ENCODE peak calls at places on chromosomes 1 and 21, in seven cellular contexts. One of them, this sample, is unnamed.

GRCh38 chr1:43934279-43934985 is 831 bp downstream of the ARTN start:
- DNase-seq in psoas muscle: peak; percentile 87
- DNase-seq in PC-3: peak; percentile 75
- DNase-seq in brain microvascular endothelial cell: peak; percentile 32
- DNase-seq in PC-9: peak; percentile 64
- DNase-seq in A673: peak; percentile 89
- DNase-seq in heart left ventricle: peak; percentile 65
- DNase-seq in this sample: peak; percentile 67

GRCh38 chr1:174989540-174990181 is 10.1 kb upstream of the CACYBP start:
- DNase-seq in heart left ventricle: no peak
- DNase-seq in PC-9: no peak
- DNase-seq in PC-3: no peak
- DNase-seq in A673: no peak
- DNase-seq in brain microvascular endothelial cell: no peak
- DNase-seq in psoas muscle: peak; percentile 68
- DNase-seq in this sample: no peak

GRCh38 chr1:116453481-116453880 is 80.4 kb downstream of the ATP1A1 start:
- DNase-seq in psoas muscle: no peak
- DNase-seq in brain microvascular endothelial cell: no peak
- DNase-seq in PC-9: peak; percentile 95
- DNase-seq in PC-3: peak; percentile 57
- DNase-seq in heart left ventricle: no peak
- DNase-seq in A673: no peak
- DNase-seq in this sample: no peak

GRCh38 chr1:21647431-21648373 is 21.5 kb downstream of the RAP1GAP start:
- DNase-seq in brain microvascular endothelial cell: peak; percentile 62
- DNase-seq in PC-3: peak; percentile 51
- DNase-seq in heart left ventricle: no peak
- DNase-seq in PC-9: no peak
- DNase-seq in A673: no peak
- DNase-seq in psoas muscle: no peak
- DNase-seq in this sample: peak; percentile 80

GRCh38 chr1:90580176-90580575 is 136.9 kb downstream of the BARHL2 start:
- DNase-seq in PC-9: no peak
- DNase-seq in brain microvascular endothelial cell: no peak
- DNase-seq in PC-3: no peak
- DNase-seq in A673: peak; percentile 19
- DNase-seq in heart left ventricle: no peak
- DNase-seq in psoas muscle: no peak
- DNase-seq in this sample: peak; percentile 18

GRCh38 chr1:181482001-181482430 is 1.3 kb upstream of the CACNA1E start:
- DNase-seq in PC-3: no peak
- DNase-seq in brain microvascular endothelial cell: no peak
- DNase-seq in heart left ventricle: no peak
- DNase-seq in psoas muscle: no peak
- DNase-seq in A673: no peak
- DNase-seq in PC-9: no peak
- DNase-seq in this sample: no peak

GRCh38 chr21:42111811-42112210 is 40.7 kb downstream of the UMODL1 start:
- DNase-seq in PC-3: no peak
- DNase-seq in heart left ventricle: no peak
- DNase-seq in A673: no peak
- DNase-seq in psoas muscle: peak; percentile 35
- DNase-seq in PC-9: no peak
- DNase-seq in brain microvascular endothelial cell: no peak
- DNase-seq in this sample: no peak

GRCh38 chr1:201614262-201615015 is 75.5 kb downstream of the NAV1 start:
- DNase-seq in heart left ventricle: peak; percentile 65
- DNase-seq in PC-9: no peak
- DNase-seq in psoas muscle: peak; percentile 66
- DNase-seq in brain microvascular endothelial cell: no peak
- DNase-seq in A673: no peak
- DNase-seq in PC-3: no peak
- DNase-seq in this sample: peak; percentile 58

GRCh38 chr1:68495968-68496679 is 758 bp downstream of the DEPDC1 start:
- DNase-seq in heart left ventricle: no peak
- DNase-seq in psoas muscle: no peak
- DNase-seq in PC-3: peak; percentile 32
- DNase-seq in PC-9: peak; percentile 40
- DNase-seq in brain microvascular endothelial cell: peak; percentile 13
- DNase-seq in A673: peak; percentile 10
- DNase-seq in this sample: no peak

GRCh38 chr1:30085814-30086770 is 637.3 kb downstream of the MATN1 start:
- DNase-seq in A673: peak; percentile 84
- DNase-seq in psoas muscle: peak; percentile 64
- DNase-seq in brain microvascular endothelial cell: peak; percentile 26
- DNase-seq in heart left ventricle: no peak
- DNase-seq in PC-9: no peak
- DNase-seq in PC-3: peak; percentile 36
- DNase-seq in this sample: no peak

GRCh38 chr1:196105901-196106300 is 502.3 kb downstream of the KCNT2 start:
- DNase-seq in heart left ventricle: no peak
- DNase-seq in brain microvascular endothelial cell: no peak
- DNase-seq in psoas muscle: no peak
- DNase-seq in A673: no peak
- DNase-seq in PC-3: peak; percentile 5
- DNase-seq in PC-9: no peak
- DNase-seq in this sample: peak; percentile 25

GRCh38 chr21:35416866-35417453 is 367.9 kb upstream of the RUNX1 start:
- DNase-seq in heart left ventricle: no peak
- DNase-seq in psoas muscle: no peak
- DNase-seq in PC-3: no peak
- DNase-seq in PC-9: no peak
- DNase-seq in brain microvascular endothelial cell: no peak
- DNase-seq in A673: no peak
- DNase-seq in this sample: no peak

GRCh38 chr1:5244631-5245285 is 590.3 kb downstream of the AJAP1 start:
- DNase-seq in brain microvascular endothelial cell: no peak
- DNase-seq in PC-9: no peak
- DNase-seq in PC-3: no peak
- DNase-seq in psoas muscle: no peak
- DNase-seq in heart left ventricle: no peak
- DNase-seq in A673: no peak
- DNase-seq in this sample: no peak

GRCh38 chr1:229323205-229323604 is 19.6 kb downstream of the CCSAP start:
- DNase-seq in PC-9: no peak
- DNase-seq in PC-3: no peak
- DNase-seq in A673: no peak
- DNase-seq in brain microvascular endothelial cell: no peak
- DNase-seq in heart left ventricle: no peak
- DNase-seq in psoas muscle: no peak
- DNase-seq in this sample: no peak

GRCh38 chr1:103788377-103788776 is 38.7 kb downstream of the AMY1C start:
- DNase-seq in brain microvascular endothelial cell: no peak
- DNase-seq in A673: peak; percentile 37
- DNase-seq in PC-9: no peak
- DNase-seq in PC-3: peak; percentile 60
- DNase-seq in psoas muscle: no peak
- DNase-seq in heart left ventricle: no peak
- DNase-seq in this sample: no peak

GRCh38 chr1:3066250-3066711 is 2.7 kb upstream of the PRDM16 start:
- DNase-seq in PC-3: peak; percentile 16
- DNase-seq in A673: no peak
- DNase-seq in brain microvascular endothelial cell: no peak
- DNase-seq in PC-9: no peak
- DNase-seq in psoas muscle: peak; percentile 36
- DNase-seq in heart left ventricle: peak; percentile 72
- DNase-seq in this sample: no peak

GRCh38 chr1:62207187-62207586 is 12.5 kb downstream of the L1TD1 start:
- DNase-seq in PC-9: no peak
- DNase-seq in heart left ventricle: no peak
- DNase-seq in psoas muscle: no peak
- DNase-seq in PC-3: no peak
- DNase-seq in brain microvascular endothelial cell: no peak
- DNase-seq in A673: no peak
- DNase-seq in this sample: no peak

GRCh38 chr1:205630651-205631009 is 1.2 kb downstream of the ELK4 start:
- DNase-seq in psoas muscle: no peak
- DNase-seq in brain microvascular endothelial cell: peak; percentile 8
- DNase-seq in A673: no peak
- DNase-seq in PC-9: no peak
- DNase-seq in heart left ventricle: no peak
- DNase-seq in PC-3: no peak
- DNase-seq in this sample: peak; percentile 30

DNA sequence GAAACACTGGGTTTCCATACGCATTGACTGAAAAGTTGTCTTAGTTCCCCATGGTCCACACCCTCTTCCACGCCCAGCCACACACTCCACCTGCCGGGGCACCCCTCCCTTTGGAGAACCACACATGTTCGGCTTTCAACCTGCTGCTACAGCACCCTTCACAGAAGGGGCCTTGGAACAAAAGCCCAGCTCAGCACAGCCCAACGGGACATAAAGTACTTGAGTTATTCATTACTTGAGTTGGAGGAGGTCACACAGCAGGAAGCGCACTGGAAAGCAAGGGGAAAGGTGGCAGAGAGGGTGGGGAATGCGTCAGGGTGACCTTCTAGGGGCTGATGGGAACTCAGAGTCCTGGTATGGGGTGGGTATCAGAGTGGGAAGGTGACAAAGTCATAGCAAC is 3.0 kb upstream of the ATP1B1 start:
- DNase-seq in heart left ventricle: no peak
- DNase-seq in PC-3: no peak
- DNase-seq in brain microvascular endothelial cell: no peak
- DNase-seq in A673: no peak
- DNase-seq in PC-9: no peak
- DNase-seq in psoas muscle: no peak
- DNase-seq in this sample: no peak
- H3K27ac ChIP-seq in heart left ventricle: no peak overlapping the region
- H3K27ac ChIP-seq in PC-3: no peak overlapping the region
- H3K27ac ChIP-seq in brain microvascular endothelial cell: no peak overlapping the region
- H3K27ac ChIP-seq in A673: no peak overlapping the region
- H3K27ac ChIP-seq in PC-9: no peak overlapping the region
- H3K27ac ChIP-seq in psoas muscle: no peak overlapping the region
- H3K27ac ChIP-seq in this sample: peak overlapping the region; percentile 67

DNA sequence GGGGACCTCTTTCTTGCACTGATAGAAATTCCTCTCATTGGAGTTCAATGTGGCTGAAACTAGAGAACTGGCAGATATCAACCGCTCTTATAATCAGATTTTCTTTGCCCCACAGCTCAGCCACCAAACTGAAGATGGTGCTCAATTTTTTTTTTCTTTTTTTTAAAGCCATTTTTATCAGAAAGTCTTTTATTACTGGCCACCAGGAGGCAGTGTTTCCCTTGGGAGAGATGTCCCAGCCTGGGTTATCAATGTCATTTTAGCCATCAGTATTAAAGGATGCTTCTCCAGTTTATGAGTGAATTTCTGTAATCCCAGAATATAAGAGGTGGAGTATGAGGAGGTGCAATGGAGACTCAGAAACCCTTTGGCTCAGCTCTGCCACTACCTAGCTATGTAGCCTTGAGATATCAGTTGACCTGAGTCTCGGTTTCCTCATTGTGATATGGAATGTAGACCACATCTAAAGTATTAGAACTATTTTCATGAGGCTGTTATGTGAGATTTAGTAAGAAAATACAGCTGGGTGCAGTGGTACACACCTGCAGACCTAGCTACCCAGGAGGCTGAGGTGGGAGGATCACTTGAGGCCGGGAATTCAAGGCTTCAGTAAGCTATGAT is 27.6 kb downstream of the CD244 start:
- DNase-seq in PC-3: peak; percentile 77
- DNase-seq in heart left ventricle: no peak
- DNase-seq in A673: peak; percentile 55
- DNase-seq in psoas muscle: no peak
- DNase-seq in PC-9: peak; percentile 35
- DNase-seq in brain microvascular endothelial cell: peak; percentile 11
- DNase-seq in this sample: peak; percentile 23
- TF ChIP-seq CTCF in PC-3: peak; percentile 94
- TF ChIP-seq CTCF in heart left ventricle: peak; percentile 63
- TF ChIP-seq CTCF in A673: peak; percentile 77
- TF ChIP-seq CTCF in psoas muscle: peak; percentile 7
- TF ChIP-seq CTCF in PC-9: peak; percentile 93
- TF ChIP-seq CTCF in brain microvascular endothelial cell: peak; percentile 66
- TF ChIP-seq CTCF in this sample: peak; percentile 62

GRCh38 chr1:81802601-81803422 is 2.1 kb downstream of the ADGRL2 start:
- DNase-seq in brain microvascular endothelial cell: peak; percentile 43
- DNase-seq in PC-3: no peak
- DNase-seq in heart left ventricle: peak; percentile 82
- DNase-seq in A673: peak; percentile 19
- DNase-seq in PC-9: no peak
- DNase-seq in psoas muscle: peak; percentile 79
- DNase-seq in this sample: peak; percentile 23

GRCh38 chr1:81801834-81802531 is 1.2 kb downstream of the ADGRL2 start:
- DNase-seq in A673: peak; percentile 39
- DNase-seq in psoas muscle: peak; percentile 57
- DNase-seq in brain microvascular endothelial cell: peak; percentile 28
- DNase-seq in PC-3: no peak
- DNase-seq in PC-9: peak; percentile 40
- DNase-seq in heart left ventricle: peak; percentile 42
- DNase-seq in this sample: peak; percentile 22

GRCh38 chr1:81800741-81801031 is at the start of gene ADGRL2:
- DNase-seq in A673: no peak
- DNase-seq in brain microvascular endothelial cell: no peak
- DNase-seq in heart left ventricle: no peak
- DNase-seq in psoas muscle: no peak
- DNase-seq in PC-3: no peak
- DNase-seq in PC-9: no peak
- DNase-seq in this sample: no peak

GRCh38 chr1:81799939-81800740 is 594 bp upstream of the ADGRL2 start:
- DNase-seq in A673: peak; percentile 55
- DNase-seq in brain microvascular endothelial cell: peak; percentile 64
- DNase-seq in psoas muscle: peak; percentile 71
- DNase-seq in PC-9: peak; percentile 55
- DNase-seq in PC-3: no peak
- DNase-seq in heart left ventricle: peak; percentile 72
- DNase-seq in this sample: peak; percentile 19

DNA sequence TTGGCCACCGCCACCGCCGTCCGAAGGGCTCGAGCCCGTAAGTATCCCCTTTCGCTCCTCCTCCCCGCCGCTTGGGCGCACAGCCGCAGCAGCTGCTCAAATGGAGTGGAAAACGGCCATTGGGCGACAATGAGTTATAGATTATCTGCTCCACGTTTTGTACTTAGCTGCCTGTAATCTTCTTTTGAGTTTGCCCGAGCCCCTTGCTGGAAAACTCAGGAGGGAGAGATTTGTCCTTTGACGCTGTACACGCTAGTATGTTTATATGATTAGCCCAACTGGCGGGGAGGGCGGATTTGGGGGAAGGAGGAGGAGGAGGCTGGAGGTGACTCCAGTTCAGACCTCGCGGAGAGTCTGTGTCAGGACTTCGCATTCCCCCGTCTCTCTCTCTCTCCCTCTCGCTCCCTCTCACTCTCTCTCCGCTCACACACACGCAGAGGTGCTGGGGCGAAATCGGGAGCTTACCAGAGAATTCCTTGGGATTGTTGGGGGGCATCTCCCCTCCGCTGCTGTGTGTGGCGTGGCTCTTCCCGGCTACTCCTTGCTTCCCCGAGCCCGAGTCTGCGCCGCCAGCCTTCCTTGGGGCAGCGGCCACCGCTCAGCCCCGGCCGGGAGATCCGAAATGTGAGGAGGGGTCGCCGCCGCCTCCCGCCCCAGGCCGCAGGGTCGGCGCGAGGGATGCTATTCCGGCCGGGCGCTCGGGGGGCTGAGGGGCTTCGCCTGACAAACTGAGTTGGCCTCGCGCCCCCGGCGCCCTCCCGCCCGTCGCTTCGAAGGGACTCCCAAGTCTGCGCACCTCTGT is 499 bp downstream of the ADGRL2 start:
- DNase-seq in PC-3: peak; percentile 43
- DNase-seq in psoas muscle: peak; percentile 80
- DNase-seq in A673: peak; percentile 82
- DNase-seq in heart left ventricle: peak; percentile 88
- DNase-seq in PC-9: peak; percentile 81
- DNase-seq in brain microvascular endothelial cell: peak; percentile 85
- DNase-seq in this sample: peak; percentile 36
- H3K27ac ChIP-seq in PC-3: no peak overlapping the region
- H3K27ac ChIP-seq in psoas muscle: peak overlapping the region; percentile 80
- H3K27ac ChIP-seq in A673: no peak overlapping the region
- H3K27ac ChIP-seq in heart left ventricle: peak overlapping the region; percentile 98
- H3K27ac ChIP-seq in PC-9: peak overlapping the region; percentile 76
- H3K27ac ChIP-seq in brain microvascular endothelial cell: peak overlapping the region; percentile 76
- H3K27ac ChIP-seq in this sample: peak overlapping the region; percentile 82

GRCh38 chr1:217313096-217313495 is 317.8 kb downstream of the GPATCH2 start:
- DNase-seq in brain microvascular endothelial cell: no peak
- DNase-seq in PC-9: no peak
- DNase-seq in heart left ventricle: no peak
- DNase-seq in PC-3: peak; percentile 69
- DNase-seq in A673: no peak
- DNase-seq in psoas muscle: no peak
- DNase-seq in this sample: no peak
- TF ChIP-seq CTCF in brain microvascular endothelial cell: no peak
- TF ChIP-seq CTCF in PC-9: no peak
- TF ChIP-seq CTCF in heart left ventricle: no peak
- TF ChIP-seq CTCF in PC-3: no peak
- TF ChIP-seq CTCF in A673: no peak
- TF ChIP-seq CTCF in psoas muscle: no peak
- TF ChIP-seq CTCF in this sample: no peak

This sample was measured in RWPE1.